ENCODE peak calls at places on chromosomes 5 and 9, in four cellular contexts. One of them, this sample, is unnamed.
A peak's percentile ranks its signal among the peaks of the same experiment; 100 is the strongest.

GRCh38 chr9:32954642-32955041 is 46.8 kb downstream of the APTX start:
- DNase-seq in NCI-H774: peak; percentile 3
- DNase-seq in tibial artery: no peak
- DNase-seq in NCI-H1436 treated with DMSO at 0.1 percent for 48 hours: no peak
- DNase-seq in this sample: no peak

GRCh38 chr5:94785111-94785510 is 166.6 kb downstream of the SLF1 start:
- DNase-seq in NCI-H774: no peak
- DNase-seq in tibial artery: no peak
- DNase-seq in NCI-H1436 treated with DMSO at 0.1 percent for 48 hours: no peak
- DNase-seq in this sample: no peak

GRCh38 chr9:96050048-96050875 is 174.8 kb downstream of the ERCC6L2 start:
- DNase-seq in NCI-H774: no peak
- DNase-seq in tibial artery: no peak
- DNase-seq in NCI-H1436 treated with DMSO at 0.1 percent for 48 hours: no peak
- DNase-seq in this sample: no peak

GRCh38 chr5:65721775-65722574 is at the start of the genes NLN and SGTB:
- DNase-seq in NCI-H774: peak; percentile 69
- DNase-seq in tibial artery: peak; percentile 91
- DNase-seq in NCI-H1436 treated with DMSO at 0.1 percent for 48 hours: peak; percentile 15
- DNase-seq in this sample: peak; percentile 32

GRCh38 chr9:106707722-106708121 is 155.2 kb upstream of the ZNF462 start:
- DNase-seq in NCI-H774: no peak
- DNase-seq in tibial artery: no peak
- DNase-seq in NCI-H1436 treated with DMSO at 0.1 percent for 48 hours: no peak
- DNase-seq in this sample: no peak

GRCh38 chr5:149872351-149873040 is 72.1 kb downstream of the PDE6A start:
- DNase-seq in NCI-H774: no peak
- DNase-seq in tibial artery: no peak
- DNase-seq in NCI-H1436 treated with DMSO at 0.1 percent for 48 hours: no peak
- DNase-seq in this sample: no peak

GRCh38 chr9:100472725-100473261 is at the start of gene TMEFF1:
- DNase-seq in NCI-H774: peak; percentile 34
- DNase-seq in tibial artery: no peak
- DNase-seq in NCI-H1436 treated with DMSO at 0.1 percent for 48 hours: no peak
- DNase-seq in this sample: peak; percentile 53

GRCh38 chr5:146291421-146292074 is 47.1 kb upstream of the POU4F3 start:
- DNase-seq in NCI-H774: no peak
- DNase-seq in tibial artery: no peak
- DNase-seq in NCI-H1436 treated with DMSO at 0.1 percent for 48 hours: no peak
- DNase-seq in this sample: peak; percentile 10

GRCh38 chr9:272251-273213 is 57.9 kb downstream of the DOCK8 start:
- DNase-seq in NCI-H774: no peak
- DNase-seq in tibial artery: no peak
- DNase-seq in NCI-H1436 treated with DMSO at 0.1 percent for 48 hours: no peak
- DNase-seq in this sample: no peak

GRCh38 chr9:77764894-77765780 is 117.0 kb upstream of the GNA14 start:
- DNase-seq in NCI-H774: no peak
- DNase-seq in tibial artery: no peak
- DNase-seq in NCI-H1436 treated with DMSO at 0.1 percent for 48 hours: no peak
- DNase-seq in this sample: no peak

GRCh38 chr9:94938384-94938783 is 211.9 kb downstream of the AOPEP start:
- DNase-seq in NCI-H774: no peak
- DNase-seq in tibial artery: no peak
- DNase-seq in NCI-H1436 treated with DMSO at 0.1 percent for 48 hours: no peak
- DNase-seq in this sample: no peak

GRCh38 chr5:134114886-134115805 is 665 bp downstream of the TCF7 start:
- DNase-seq in NCI-H774: no peak
- DNase-seq in tibial artery: no peak
- DNase-seq in NCI-H1436 treated with DMSO at 0.1 percent for 48 hours: no peak
- DNase-seq in this sample: no peak

GRCh38 chr9:32969270-32969669 is 32.2 kb downstream of the APTX start:
- DNase-seq in NCI-H774: no peak
- DNase-seq in tibial artery: no peak
- DNase-seq in NCI-H1436 treated with DMSO at 0.1 percent for 48 hours: no peak
- DNase-seq in this sample: no peak

GRCh38 chr5:40385544-40385943 is 294.2 kb upstream of the PTGER4 start:
- DNase-seq in NCI-H774: no peak
- DNase-seq in tibial artery: no peak
- DNase-seq in NCI-H1436 treated with DMSO at 0.1 percent for 48 hours: no peak
- DNase-seq in this sample: no peak

GRCh38 chr5:3180610-3181009 is 415.0 kb upstream of the IRX1 start:
- DNase-seq in NCI-H774: no peak
- DNase-seq in tibial artery: no peak
- DNase-seq in NCI-H1436 treated with DMSO at 0.1 percent for 48 hours: no peak
- DNase-seq in this sample: no peak

GRCh38 chr5:126120939-126121338 is 302.3 kb upstream of the GRAMD2B start:
- DNase-seq in NCI-H774: no peak
- DNase-seq in tibial artery: no peak
- DNase-seq in NCI-H1436 treated with DMSO at 0.1 percent for 48 hours: no peak
- DNase-seq in this sample: no peak

GRCh38 chr5:147576646-147577535 is 67.0 kb upstream of the DPYSL3 start:
- DNase-seq in NCI-H774: no peak
- DNase-seq in tibial artery: peak; percentile 75
- DNase-seq in NCI-H1436 treated with DMSO at 0.1 percent for 48 hours: no peak
- DNase-seq in this sample: no peak

GRCh38 chr9:83955985-83956287 is 24.1 kb downstream of the HNRNPK start:
- DNase-seq in NCI-H774: no peak
- DNase-seq in tibial artery: no peak
- DNase-seq in NCI-H1436 treated with DMSO at 0.1 percent for 48 hours: no peak
- DNase-seq in this sample: no peak

GRCh38 chr9:35464056-35465025 is 25.6 kb upstream of the RUSC2 start:
- DNase-seq in NCI-H774: no peak
- DNase-seq in tibial artery: no peak
- DNase-seq in NCI-H1436 treated with DMSO at 0.1 percent for 48 hours: no peak
- DNase-seq in this sample: no peak